ENCODE peak calls at places on chromosomes 16 and 17, in five cellular contexts. One of them, this sample, is unnamed.

GRCh38 chr16:24255446-24256352 is at the start of gene CACNG3:
- DNase-seq in endodermal cell: peak; percentile 96
- DNase-seq in lung: no peak
- DNase-seq in mammary epithelial cell: peak; percentile 9
- DNase-seq in IMR-90: peak; percentile 33
- DNase-seq in this sample: peak; percentile 94

GRCh38 chr16:69590590-69590989 is 24.8 kb downstream of the NFAT5 start:
- DNase-seq in endodermal cell: no peak
- DNase-seq in lung: no peak
- DNase-seq in mammary epithelial cell: no peak
- DNase-seq in IMR-90: no peak
- DNase-seq in this sample: no peak

GRCh38 chr16:23504453-23505179 is 5.7 kb downstream of the GGA2 start:
- DNase-seq in endodermal cell: peak; percentile 84
- DNase-seq in lung: peak; percentile 66
- DNase-seq in mammary epithelial cell: peak; percentile 96
- DNase-seq in IMR-90: peak; percentile 94
- DNase-seq in this sample: peak; percentile 74

GRCh38 chr16:74052006-74052405 is 244.6 kb upstream of the PSMD7 start:
- DNase-seq in endodermal cell: no peak
- DNase-seq in lung: no peak
- DNase-seq in mammary epithelial cell: no peak
- DNase-seq in IMR-90: no peak
- DNase-seq in this sample: no peak

GRCh38 chr17:5241861-5242671 is 7.4 kb upstream of the SCIMP start:
- DNase-seq in endodermal cell: no peak
- DNase-seq in lung: no peak
- DNase-seq in mammary epithelial cell: peak; percentile 40
- DNase-seq in IMR-90: no peak
- DNase-seq in this sample: no peak

GRCh38 chr17:20259668-20260067 is 207.7 kb downstream of the LGALS9B start:
- DNase-seq in endodermal cell: no peak
- DNase-seq in lung: no peak
- DNase-seq in mammary epithelial cell: no peak
- DNase-seq in IMR-90: no peak
- DNase-seq in this sample: no peak

GRCh38 chr16:30166202-30166902 is 17.1 kb upstream of the CORO1A start:
- DNase-seq in endodermal cell: no peak
- DNase-seq in lung: no peak
- DNase-seq in mammary epithelial cell: no peak
- DNase-seq in IMR-90: no peak
- DNase-seq in this sample: no peak

GRCh38 chr17:42413464-42414040 is 9.5 kb downstream of the CAVIN1 start:
- DNase-seq in endodermal cell: no peak
- DNase-seq in lung: no peak
- DNase-seq in mammary epithelial cell: no peak
- DNase-seq in IMR-90: no peak
- DNase-seq in this sample: no peak

GRCh38 chr17:8622191-8622590 is 8.3 kb downstream of the MYH10 start:
- DNase-seq in endodermal cell: no peak
- DNase-seq in lung: no peak
- DNase-seq in mammary epithelial cell: no peak
- DNase-seq in IMR-90: no peak
- DNase-seq in this sample: no peak

GRCh38 chr17:31596382-31597323 is 205.2 kb downstream of the RAB11FIP4 start:
- DNase-seq in endodermal cell: peak; percentile 89
- DNase-seq in lung: peak; percentile 34
- DNase-seq in mammary epithelial cell: peak; percentile 96
- DNase-seq in IMR-90: peak; percentile 98
- DNase-seq in this sample: peak; percentile 65

GRCh38 chr17:28404812-28405570 is 1.0 kb downstream of the SLC46A1 start:
- DNase-seq in endodermal cell: peak; percentile 80
- DNase-seq in lung: no peak
- DNase-seq in mammary epithelial cell: no peak
- DNase-seq in IMR-90: no peak
- DNase-seq in this sample: no peak

GRCh38 chr16:2585651-2586081 is 47.8 kb downstream of the PDPK1 start:
- DNase-seq in endodermal cell: no peak
- DNase-seq in lung: no peak
- DNase-seq in mammary epithelial cell: no peak
- DNase-seq in IMR-90: no peak
- DNase-seq in this sample: no peak

GRCh38 chr16:70592106-70592571 is 54.2 kb upstream of the IL34 start:
- DNase-seq in endodermal cell: no peak
- DNase-seq in lung: no peak
- DNase-seq in mammary epithelial cell: no peak
- DNase-seq in IMR-90: no peak
- DNase-seq in this sample: no peak

GRCh38 chr16:14629612-14629918 is 495 bp downstream of the PARN start:
- DNase-seq in endodermal cell: no peak
- DNase-seq in lung: no peak
- DNase-seq in mammary epithelial cell: peak; percentile 11
- DNase-seq in IMR-90: no peak
- DNase-seq in this sample: no peak

GRCh38 chr17:29560306-29560705 is 6.5 kb downstream of the ABHD15 start:
- DNase-seq in endodermal cell: peak; percentile 20
- DNase-seq in lung: peak; percentile 13
- DNase-seq in mammary epithelial cell: no peak
- DNase-seq in IMR-90: no peak
- DNase-seq in this sample: no peak

GRCh38 chr17:68145088-68145487 is 102.8 kb upstream of the AMZ2 start:
- DNase-seq in endodermal cell: no peak
- DNase-seq in lung: no peak
- DNase-seq in mammary epithelial cell: no peak
- DNase-seq in IMR-90: no peak
- DNase-seq in this sample: no peak

GRCh38 chr16:20023190-20023589 is 50.5 kb downstream of the GPR139 start:
- DNase-seq in endodermal cell: peak; percentile 59
- DNase-seq in lung: no peak
- DNase-seq in mammary epithelial cell: peak; percentile 2
- DNase-seq in IMR-90: peak; percentile 17
- DNase-seq in this sample: peak; percentile 49

GRCh38 chr17:77319211-77320031 is 178.7 kb downstream of the SEC14L1 start:
- DNase-seq in endodermal cell: peak; percentile 86
- DNase-seq in lung: peak; percentile 87
- DNase-seq in mammary epithelial cell: peak; percentile 86
- DNase-seq in IMR-90: peak; percentile 86
- DNase-seq in this sample: peak; percentile 94

GRCh38 chr16:11414815-11415775 is 69.8 kb downstream of the RMI2 start:
- DNase-seq in endodermal cell: no peak
- DNase-seq in lung: no peak
- DNase-seq in mammary epithelial cell: no peak
- DNase-seq in IMR-90: no peak
- DNase-seq in this sample: no peak

GRCh38 chr16:26133401-26133800 is 441.6 kb downstream of the HS3ST4 start:
- DNase-seq in endodermal cell: no peak
- DNase-seq in lung: no peak
- DNase-seq in mammary epithelial cell: no peak
- DNase-seq in IMR-90: no peak
- DNase-seq in this sample: no peak

DNA sequence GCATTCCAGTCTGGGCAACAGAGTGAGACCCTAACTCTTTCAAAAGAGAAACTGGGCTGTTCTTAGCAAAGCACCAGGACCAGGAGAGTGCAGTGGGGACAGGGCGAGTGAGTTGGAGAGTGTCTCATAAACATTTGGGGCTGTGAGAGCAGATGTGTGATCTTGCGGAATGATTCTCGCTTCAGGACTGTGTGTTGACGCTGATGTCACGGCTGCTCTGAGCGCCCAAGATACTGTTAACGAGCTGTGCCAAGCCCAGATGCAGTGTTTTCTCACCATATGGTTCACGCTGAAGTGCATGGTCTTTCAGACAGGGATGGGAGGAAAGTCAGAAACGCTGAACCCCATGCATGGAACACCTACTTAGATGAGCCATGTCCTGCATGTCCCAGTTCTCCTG is 438.2 kb downstream of the HS3ST4 start:
- DNase-seq in endodermal cell: no peak
- DNase-seq in lung: no peak
- DNase-seq in mammary epithelial cell: no peak
- DNase-seq in IMR-90: no peak
- DNase-seq in this sample: no peak
- TF ChIP-seq CTCF in endodermal cell: no peak
- TF ChIP-seq CTCF in lung: no peak
- TF ChIP-seq CTCF in mammary epithelial cell: no peak
- TF ChIP-seq CTCF in IMR-90: no peak
- TF ChIP-seq CTCF in this sample: no peak

GRCh38 chr17:59299400-59300092 is 31.9 kb upstream of the YPEL2 start:
- DNase-seq in endodermal cell: no peak
- DNase-seq in lung: no peak
- DNase-seq in mammary epithelial cell: no peak
- DNase-seq in IMR-90: no peak
- DNase-seq in this sample: no peak

GRCh38 chr17:59298512-59298911 is 32.9 kb upstream of the YPEL2 start:
- DNase-seq in endodermal cell: no peak
- DNase-seq in lung: no peak
- DNase-seq in mammary epithelial cell: no peak
- DNase-seq in IMR-90: no peak
- DNase-seq in this sample: no peak

GRCh38 chr17:59292174-59292523 is 39.3 kb upstream of the YPEL2 start:
- DNase-seq in endodermal cell: no peak
- DNase-seq in lung: no peak
- DNase-seq in mammary epithelial cell: no peak
- DNase-seq in IMR-90: no peak
- DNase-seq in this sample: no peak

GRCh38 chr17:59300941-59301340 is 30.5 kb upstream of the YPEL2 start:
- DNase-seq in endodermal cell: no peak
- DNase-seq in lung: no peak
- DNase-seq in mammary epithelial cell: no peak
- DNase-seq in IMR-90: no peak
- DNase-seq in this sample: no peak

GRCh38 chr17:59296190-59296589 is 35.3 kb upstream of the YPEL2 start:
- DNase-seq in endodermal cell: no peak
- DNase-seq in lung: no peak
- DNase-seq in mammary epithelial cell: no peak
- DNase-seq in IMR-90: no peak
- DNase-seq in this sample: no peak
- H3K27ac ChIP-seq in endodermal cell: no peak overlapping the region
- H3K27ac ChIP-seq in lung: no peak overlapping the region
- H3K27ac ChIP-seq in mammary epithelial cell: no peak overlapping the region
- H3K27ac ChIP-seq in IMR-90: no peak overlapping the region
- H3K27ac ChIP-seq in this sample: no peak overlapping the region

GRCh38 chr16:87705780-87706277 is 60.0 kb downstream of the KLHDC4 start:
- DNase-seq in endodermal cell: no peak
- DNase-seq in lung: peak; percentile 54
- DNase-seq in mammary epithelial cell: no peak
- DNase-seq in IMR-90: no peak
- DNase-seq in this sample: no peak
- H3K36me3 ChIP-seq in endodermal cell: peaks cover 22% of the 10 kb centered on the region
- H3K36me3 ChIP-seq in lung: peaks cover 5% of the 10 kb centered on the region
- H3K36me3 ChIP-seq in mammary epithelial cell: peaks cover under 1% of the 10 kb centered on the region
- H3K36me3 ChIP-seq in IMR-90: peaks cover 22% of the 10 kb centered on the region
- H3K36me3 ChIP-seq in this sample: peaks cover 22% of the 10 kb centered on the region

GRCh38 chr16:85917012-85917411 is 18.1 kb downstream of the IRF8 start:
- DNase-seq in endodermal cell: no peak
- DNase-seq in lung: no peak
- DNase-seq in mammary epithelial cell: no peak
- DNase-seq in IMR-90: no peak
- DNase-seq in this sample: no peak
- TF ChIP-seq CTCF in endodermal cell: peak; percentile 65
- TF ChIP-seq CTCF in lung: no peak
- TF ChIP-seq CTCF in mammary epithelial cell: no peak
- TF ChIP-seq CTCF in IMR-90: no peak
- TF ChIP-seq CTCF in this sample: peak; percentile 47

DNA sequence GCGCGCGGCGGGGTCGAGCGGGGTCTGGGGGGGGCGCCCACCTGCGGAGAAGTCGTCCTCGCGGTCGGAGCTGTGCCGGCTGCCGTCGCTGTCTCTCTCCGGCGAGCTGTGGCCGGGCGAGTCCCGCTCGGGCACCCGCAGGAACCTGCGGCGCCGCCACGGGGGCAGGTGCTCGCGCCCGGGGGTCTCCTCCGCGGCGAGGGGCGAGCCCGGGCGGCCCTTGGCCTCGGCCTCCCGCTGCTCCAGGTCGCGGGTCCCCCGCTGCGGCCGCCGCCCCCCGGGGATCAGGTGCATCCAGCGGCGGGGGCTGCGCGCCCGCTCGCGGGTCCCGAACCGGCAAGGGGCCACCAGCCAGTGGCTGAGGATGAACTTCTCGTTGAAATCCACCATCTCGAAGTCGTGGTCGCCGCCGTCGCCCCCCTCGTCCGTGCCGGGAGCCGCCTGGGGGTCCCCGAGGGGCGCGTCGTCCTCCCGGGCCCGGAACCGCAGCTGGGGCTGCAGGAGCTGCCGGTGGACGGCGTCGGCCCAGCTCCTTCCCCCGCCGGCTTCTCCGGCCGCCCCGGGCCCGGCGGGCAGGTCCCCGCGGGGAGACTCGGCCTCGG is 41.4 kb upstream of the BHLHA9 start:
- DNase-seq in endodermal cell: peak; percentile 73
- DNase-seq in lung: no peak
- DNase-seq in mammary epithelial cell: no peak
- DNase-seq in IMR-90: no peak
- DNase-seq in this sample: no peak
- H3K27ac ChIP-seq in endodermal cell: no peak overlapping the region
- H3K27ac ChIP-seq in lung: no peak overlapping the region
- H3K27ac ChIP-seq in mammary epithelial cell: no peak overlapping the region
- H3K27ac ChIP-seq in IMR-90: no peak overlapping the region
- H3K27ac ChIP-seq in this sample: no peak overlapping the region

GRCh38 chr17:15361151-15361550 is 19.8 kb upstream of the TEKT3 start:
- DNase-seq in endodermal cell: no peak
- DNase-seq in lung: no peak
- DNase-seq in mammary epithelial cell: no peak
- DNase-seq in IMR-90: no peak
- DNase-seq in this sample: no peak
- H3K36me3 ChIP-seq in endodermal cell: no peaks in the 10 kb centered on the region
- H3K36me3 ChIP-seq in lung: no peaks in the 10 kb centered on the region
- H3K36me3 ChIP-seq in mammary epithelial cell: no peaks in the 10 kb centered on the region
- H3K36me3 ChIP-seq in IMR-90: no peaks in the 10 kb centered on the region
- H3K36me3 ChIP-seq in this sample: no peaks in the 10 kb centered on the region

This sample was measured in A673.